ENCODE peak calls at places on chromosomes 7 and 10, in five cellular contexts. E, H, I, S and R are unnamed samples. For H3K36me3, the result is how much of the 10 kb centered on the place peaks cover.

GRCh38 chr7:15751191-15751701 is 64.8 kb upstream of the MEOX2 start:
- DNase-seq in E (no peak), H (no peak), I (peak), S (no peak), R (no peak)

GRCh38 chr7:156059374-156059773 is 247.1 kb upstream of the SHH start:
- DNase-seq in E (no peak), H (no peak), I (no peak), S (no peak), R (no peak)

GRCh38 chr7:122694697-122695096 is 4.2 kb downstream of the RNF133 start:
- DNase-seq in E (no peak), H (no peak), I (no peak), S (no peak), R (no peak)

GRCh38 chr7:8714791-8715190 is 281.4 kb downstream of the NXPH1 start:
- DNase-seq in E (no peak), H (no peak), I (no peak), S (no peak), R (no peak)

GRCh38 chr7:107196834-107197610 is 28.2 kb downstream of the HBP1 start:
- DNase-seq in E (no peak), H (no peak), I (no peak), S (no peak), R (no peak)

GRCh38 chr7:43513236-43513635 is 69.7 kb upstream of the STK17A start:
- DNase-seq in E (no peak), H (no peak), I (no peak), S (no peak), R (no peak)

GRCh38 chr10:92241158-92241500 is 49.7 kb downstream of the CPEB3 start:
- DNase-seq in E (no peak), H (no peak), I (no peak), S (peak), R (no peak)

GRCh38 chr7:74283858-74284447 is 5.3 kb upstream of the CLIP2 start:
- DNase-seq in E (no peak), H (no peak), I (no peak), S (peak), R (no peak)

GRCh38 chr7:2732388-2732787 is 44.4 kb downstream of the AMZ1 start:
- DNase-seq in E (peak), H (no peak), I (no peak), S (no peak), R (no peak)

GRCh38 chr7:50739744-50740455 is 42.8 kb downstream of the GRB10 start:
- DNase-seq in E (no peak), H (peak), I (no peak), S (no peak), R (no peak)

GRCh38 chr7:34128762-34129161 is 223.4 kb downstream of the BMPER start:
- DNase-seq in E (no peak), H (no peak), I (peak), S (peak), R (no peak)

GRCh38 chr10:86344281-86344680 is 22.3 kb downstream of the GRID1 start:
- DNase-seq in E (no peak), H (no peak), I (no peak), S (no peak), R (no peak)

GRCh38 chr10:92590623-92591549 is 2.0 kb upstream of the KIF11 start:
- DNase-seq in E (no peak), H (peak), I (no peak), S (peak), R (no peak)

GRCh38 chr10:34666008-34666700 is 148.9 kb downstream of the PARD3 start:
- DNase-seq in E (peak), H (no peak), I (peak), S (peak), R (no peak)

GRCh38 chr7:137209151-137209822 is 134.2 kb downstream of the PTN start:
- DNase-seq in E (no peak), H (no peak), I (no peak), S (peak), R (no peak)

GRCh38 chr7:91777522-91777921 is 103.0 kb downstream of the MTERF1 start:
- DNase-seq in E (no peak), H (no peak), I (no peak), S (no peak), R (no peak)

GRCh38 chr10:69405221-69405620 is 11.5 kb downstream of the TACR2 start:
- DNase-seq in E (no peak), H (no peak), I (no peak), S (peak), R (no peak)

GRCh38 chr7:7720750-7721621 is 2.6 kb upstream of the RPA3 start:
- DNase-seq in E (no peak), H (no peak), I (no peak), S (no peak), R (no peak)

GRCh38 chr10:3113343-3113720 is 46.0 kb downstream of the PFKP start:
- DNase-seq in E (no peak), H (no peak), I (no peak), S (no peak), R (no peak)

GRCh38 chr10:126904807-126905686 is at the start of gene DOCK1:
- DNase-seq in E (peak), H (no peak), I (no peak), S (peak), R (no peak)

GRCh38 chr10:22475857-22476600 is 130.7 kb downstream of the SPAG6 start:
- DNase-seq in E (no peak), H (no peak), I (no peak), S (no peak), R (no peak)

GRCh38 chr7:28835800-28836199 is 122.3 kb downstream of the TRIL start:
- DNase-seq in E (no peak), H (no peak), I (no peak), S (peak), R (no peak)

GRCh38 chr7:50145801-50146338 is 52.8 kb upstream of the ZPBP start:
- DNase-seq in E (no peak), H (no peak), I (no peak), S (no peak), R (no peak)

GRCh38 chr10:126135939-126136595 is 239.7 kb downstream of the FANK1 start:
- DNase-seq in E (no peak), H (no peak), I (no peak), S (no peak), R (peak)

GRCh38 chr10:80161321-80162084 is 29.0 kb downstream of the PLAC9 start:
- DNase-seq in E (no peak), H (no peak), I (no peak), S (no peak), R (no peak)

GRCh38 chr7:127996253-127997071 is 34.8 kb downstream of the LRRC4 start:
- DNase-seq in E (no peak), H (no peak), I (no peak), S (no peak), R (no peak)

GRCh38 chr7:127993317-127993716 is 37.9 kb downstream of the LRRC4 start:
- DNase-seq in E (no peak), H (no peak), I (no peak), S (no peak), R (no peak)

GRCh38 chr7:127995866-127996215 is 35.4 kb downstream of the LRRC4 start:
- DNase-seq in E (no peak), H (no peak), I (no peak), S (no peak), R (no peak)

GRCh38 chr7:127995157-127995865 is 35.9 kb downstream of the LRRC4 start:
- DNase-seq in E (no peak), H (no peak), I (peak), S (peak), R (no peak)

DNA sequence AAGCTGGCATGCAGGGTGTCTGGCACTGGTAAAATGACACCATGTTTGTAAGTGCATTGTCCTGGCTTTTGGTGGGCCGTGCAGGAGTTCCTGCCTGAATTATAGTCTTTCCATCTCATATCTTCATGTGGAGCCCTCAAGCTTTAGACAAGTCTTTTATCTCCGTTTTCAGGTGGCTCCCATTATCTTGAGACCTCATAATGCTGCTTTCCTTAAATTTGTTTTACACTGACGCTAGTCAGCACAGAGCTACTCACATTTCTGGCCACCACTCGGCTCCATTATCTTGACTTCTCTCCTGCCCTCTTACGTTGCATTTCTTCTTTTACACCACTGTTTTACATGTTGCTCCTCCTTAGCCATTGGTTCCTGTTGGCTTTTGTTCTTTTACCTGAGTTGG is 37.2 kb downstream of the LRRC4 start:
- DNase-seq in E (no peak), H (no peak), I (no peak), S (no peak), R (no peak)
- H3K36me3 ChIP-seq in E (under half), H (under half), I (under half), S (under half), R (under half)

GRCh38 chr10:77348711-77349110 is 288.9 kb downstream of the KCNMA1 start:
- DNase-seq in E (no peak), H (no peak), I (no peak), S (no peak), R (no peak)

GRCh38 chr10:77350134-77350533 is 287.5 kb downstream of the KCNMA1 start:
- DNase-seq in E (no peak), H (no peak), I (no peak), S (no peak), R (no peak)

GRCh38 chr10:77351386-77351785 is 286.2 kb downstream of the KCNMA1 start:
- DNase-seq in E (no peak), H (no peak), I (no peak), S (peak), R (no peak)

GRCh38 chr10:77349226-77349625 is 288.4 kb downstream of the KCNMA1 start:
- DNase-seq in E (no peak), H (no peak), I (no peak), S (peak), R (no peak)

DNA sequence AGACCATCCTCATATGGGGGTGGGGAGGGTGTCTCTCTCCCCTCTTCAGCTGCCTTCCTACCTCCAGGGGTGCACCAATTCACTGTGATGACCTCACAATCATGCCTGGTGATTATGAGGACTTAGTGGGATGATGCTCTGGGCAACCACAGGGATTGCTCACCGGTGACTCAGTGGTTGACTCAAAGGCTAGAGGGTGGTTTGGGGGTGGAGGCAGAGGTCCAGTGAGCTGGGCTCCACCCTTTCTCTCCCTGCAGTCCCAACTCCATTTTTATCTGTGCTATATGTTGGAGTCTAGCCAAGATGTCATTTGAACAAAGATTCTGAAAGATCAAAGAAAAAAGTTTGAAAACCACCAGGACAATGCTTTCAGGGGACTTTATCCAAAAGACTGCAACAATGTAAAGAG is 286.9 kb downstream of the KCNMA1 start:
- DNase-seq in E (peak), H (no peak), I (peak), S (peak), R (no peak)
- TF ChIP-seq CTCF in E (no peak), H (no peak), I (peak), S (peak), R (no peak)

GRCh38 chr10:74109452-74109851 is 41.2 kb downstream of the AP3M1 start:
- DNase-seq in E (no peak), H (no peak), I (no peak), S (no peak), R (no peak)

GRCh38 chr10:74111799-74112198 is 38.8 kb downstream of the AP3M1 start:
- DNase-seq in E (no peak), H (no peak), I (no peak), S (no peak), R (no peak)

GRCh38 chr10:74117738-74118137 is 32.9 kb downstream of the AP3M1 start:
- DNase-seq in E (no peak), H (no peak), I (no peak), S (no peak), R (no peak)

GRCh38 chr10:74114041-74114448 is 36.6 kb downstream of the AP3M1 start:
- DNase-seq in E (no peak), H (no peak), I (no peak), S (no peak), R (no peak)

GRCh38 chr10:74113546-74113945 is 37.1 kb downstream of the AP3M1 start:
- DNase-seq in E (no peak), H (no peak), I (no peak), S (peak), R (no peak)
- H3K36me3 ChIP-seq in E (half or more), H (under half), I (under half), S (half or more), R (under half)

GRCh38 chr7:12827219-12827821 is 139.9 kb downstream of the ARL4A start:
- DNase-seq in E (no peak), H (no peak), I (no peak), S (peak), R (no peak)

GRCh38 chr7:12815871-12816270 is 128.4 kb downstream of the ARL4A start:
- DNase-seq in E (no peak), H (no peak), I (no peak), S (no peak), R (no peak)

GRCh38 chr7:12820777-12821176 is 133.3 kb downstream of the ARL4A start:
- DNase-seq in E (no peak), H (no peak), I (no peak), S (no peak), R (no peak)

GRCh38 chr7:12826079-12826478 is 138.6 kb downstream of the ARL4A start:
- DNase-seq in E (no peak), H (no peak), I (no peak), S (no peak), R (no peak)

GRCh38 chr7:12821746-12822145 is 134.3 kb downstream of the ARL4A start:
- DNase-seq in E (no peak), H (no peak), I (no peak), S (no peak), R (no peak)
- TF ChIP-seq CTCF in E (no peak), H (no peak), I (no peak), S (no peak), R (no peak)

DNA sequence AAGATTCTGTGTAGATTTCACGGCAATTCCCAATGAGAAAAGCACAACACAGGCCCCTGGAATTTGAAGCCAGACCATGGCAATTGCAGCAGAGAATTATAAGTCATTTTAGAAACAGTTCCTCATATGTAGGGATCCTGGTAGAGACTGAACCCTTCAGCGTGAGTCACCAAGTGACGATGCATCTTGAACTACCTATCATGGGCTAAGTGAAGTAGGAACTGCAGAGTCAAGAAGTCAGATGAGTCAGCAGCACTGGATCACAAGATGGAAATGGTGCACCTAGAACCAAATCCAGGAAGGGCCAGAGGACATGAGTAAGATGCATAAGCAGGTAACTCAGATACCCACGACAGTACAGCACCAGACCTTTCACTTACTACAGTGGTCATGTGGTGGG is 140.0 kb upstream of the TPK1 start:
- DNase-seq in E (no peak), H (no peak), I (no peak), S (no peak), R (no peak)
- H3K36me3 ChIP-seq in E (under half), H (under half), I (under half), S (under half), R (under half)

GRCh38 chr10:113525713-113526112 is 27.1 kb upstream of the HABP2 start:
- DNase-seq in E (peak), H (no peak), I (no peak), S (no peak), R (no peak)

GRCh38 chr10:113524539-113525490 is 28.0 kb upstream of the HABP2 start:
- DNase-seq in E (peak), H (no peak), I (no peak), S (no peak), R (no peak)

GRCh38 chr10:113523628-113524027 is 29.2 kb upstream of the HABP2 start:
- DNase-seq in E (no peak), H (no peak), I (no peak), S (no peak), R (no peak)

GRCh38 chr10:113523071-113523470 is 29.8 kb upstream of the HABP2 start:
- DNase-seq in E (peak), H (no peak), I (no peak), S (no peak), R (no peak)

GRCh38 chr10:113524120-113524519 is 28.7 kb upstream of the HABP2 start:
- DNase-seq in E (no peak), H (no peak), I (no peak), S (no peak), R (no peak)
- TF ChIP-seq CTCF in E (no peak), H (no peak), I (no peak), S (no peak), R (no peak)

DNA sequence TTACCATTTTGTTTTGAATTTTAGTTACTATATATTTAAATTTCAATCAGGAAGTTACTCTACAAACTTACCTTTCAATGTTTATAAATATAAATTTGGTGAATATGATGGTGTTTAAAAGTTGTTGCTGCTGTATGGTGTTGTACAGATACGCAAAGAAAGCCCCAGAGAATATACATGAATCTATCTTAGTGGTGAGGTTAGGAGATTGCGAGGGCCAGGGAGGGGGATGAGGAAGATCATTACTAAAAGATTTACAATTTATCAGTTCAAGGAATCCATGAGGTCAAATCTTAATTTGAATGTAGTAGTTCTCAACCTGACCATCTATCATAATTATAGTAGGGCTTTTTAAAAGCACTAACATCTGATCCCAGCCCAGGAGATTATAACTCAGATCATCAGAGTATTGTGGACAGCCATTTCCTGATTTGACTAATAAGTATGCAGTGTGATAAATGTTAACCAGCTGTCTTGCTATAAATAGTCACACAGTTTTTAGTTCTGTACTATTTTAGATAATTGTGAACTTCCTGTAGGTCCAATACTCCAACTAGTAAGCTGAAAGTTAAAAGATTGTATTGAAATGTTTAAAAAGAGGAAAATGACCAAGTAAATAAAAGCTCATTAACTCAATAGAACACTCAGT is 23.6 kb downstream of the FAM3C start:
- DNase-seq in E (no peak), H (no peak), I (no peak), S (peak), R (no peak)
- H3K36me3 ChIP-seq in E (half or more), H (under half), I (under half), S (under half), R (under half)